ENCODE peak calls at places on chromosome 14, in ten cellular contexts. D, C, F, Q, L, N, T, Y, H and G are unnamed samples.

GRCh38 chr14:102323102-102323501 is 3.6 kb downstream of the ZNF839 start:
- DNase-seq in D (peak), C (peak), F (peak), Q (no peak), L (no peak), N (peak), T (peak), Y (no peak), H (peak), G (no peak)

GRCh38 chr14:68589447-68590232 is 203.2 kb downstream of the ZFP36L1 start:
- DNase-seq in D (no peak), C (no peak), F (no peak), Q (peak), L (no peak), N (peak), T (no peak), Y (no peak), H (peak), G (no peak)

GRCh38 chr14:62692490-62693106 is 352.7 kb downstream of the KCNH5 start:
- DNase-seq in D (no peak), C (no peak), F (no peak), Q (no peak), L (no peak), N (peak), T (no peak), Y (no peak), H (peak), G (no peak)

GRCh38 chr14:36973806-36974442 is 198.5 kb downstream of the SLC25A21 start:
- DNase-seq in D (no peak), C (no peak), F (peak), Q (no peak), L (no peak), N (peak), T (no peak), Y (peak), H (peak), G (no peak)

GRCh38 chr14:76900406-76901085 is 74.3 kb downstream of the LRRC74A start:
- DNase-seq in D (no peak), C (no peak), F (no peak), Q (no peak), L (no peak), N (no peak), T (no peak), Y (no peak), H (no peak), G (no peak)

GRCh38 chr14:80522936-80523335 is 311.6 kb upstream of the DIO2 start:
- DNase-seq in D (no peak), C (no peak), F (no peak), Q (no peak), L (no peak), N (peak), T (no peak), Y (no peak), H (no peak), G (no peak)

GRCh38 chr14:70045715-70046535 is 142.8 kb downstream of the SLC8A3 start:
- DNase-seq in D (no peak), C (peak), F (peak), Q (peak), L (no peak), N (peak), T (peak), Y (peak), H (peak), G (peak)

GRCh38 chr14:68553326-68553725 is 239.5 kb downstream of the ZFP36L1 start:
- DNase-seq in D (peak), C (no peak), F (no peak), Q (no peak), L (no peak), N (peak), T (no peak), Y (no peak), H (no peak), G (no peak)

GRCh38 chr14:77782202-77782601 is 17.7 kb upstream of the ADCK1 start:
- DNase-seq in D (no peak), C (peak), F (no peak), Q (no peak), L (no peak), N (peak), T (no peak), Y (no peak), H (no peak), G (no peak)

GRCh38 chr14:69773571-69774276 is 6.8 kb downstream of the SRSF5 start:
- DNase-seq in D (peak), C (no peak), F (no peak), Q (no peak), L (no peak), N (no peak), T (no peak), Y (no peak), H (no peak), G (no peak)

GRCh38 chr14:89681086-89682018 is 264.3 kb upstream of the FOXN3 start:
- DNase-seq in D (no peak), C (peak), F (no peak), Q (no peak), L (peak), N (no peak), T (no peak), Y (no peak), H (no peak), G (peak)

GRCh38 chr14:89589400-89590128 is 172.5 kb upstream of the FOXN3 start:
- DNase-seq in D (peak), C (peak), F (no peak), Q (no peak), L (peak), N (no peak), T (no peak), Y (no peak), H (no peak), G (no peak)

GRCh38 chr14:99095369-99095768 is 176.6 kb downstream of the BCL11B start:
- DNase-seq in D (no peak), C (no peak), F (no peak), Q (no peak), L (no peak), N (no peak), T (no peak), Y (no peak), H (no peak), G (no peak)

GRCh38 chr14:54572316-54572715 is 5.4 kb downstream of the SAMD4A start:
- DNase-seq in D (no peak), C (peak), F (no peak), Q (no peak), L (no peak), N (no peak), T (peak), Y (no peak), H (no peak), G (no peak)

GRCh38 chr14:76950043-76951020 is 78.2 kb downstream of the IRF2BPL start:
- DNase-seq in D (no peak), C (no peak), F (no peak), Q (no peak), L (no peak), N (peak), T (no peak), Y (peak), H (peak), G (no peak)

GRCh38 chr14:20714593-20715250 is 26.2 kb downstream of the ANG start:
- DNase-seq in D (peak), C (no peak), F (peak), Q (peak), L (no peak), N (peak), T (no peak), Y (peak), H (peak), G (no peak)

GRCh38 chr14:32417956-32418552 is 89.0 kb downstream of the AKAP6 start:
- DNase-seq in D (no peak), C (no peak), F (peak), Q (no peak), L (no peak), N (peak), T (no peak), Y (peak), H (peak), G (no peak)

GRCh38 chr14:94823556-94824341 is 53.8 kb upstream of the GSC start:
- DNase-seq in D (no peak), C (no peak), F (no peak), Q (no peak), L (no peak), N (no peak), T (no peak), Y (no peak), H (no peak), G (no peak)

GRCh38 chr14:102086346-102086971 is 385 bp downstream of the HSP90AA1 start:
- DNase-seq in D (no peak), C (peak), F (no peak), Q (peak), L (no peak), N (peak), T (no peak), Y (no peak), H (peak), G (peak)

GRCh38 chr14:29782041-29782440 is 145.6 kb downstream of the PRKD1 start:
- DNase-seq in D (no peak), C (no peak), F (no peak), Q (no peak), L (no peak), N (no peak), T (no peak), Y (no peak), H (no peak), G (no peak)

GRCh38 chr14:96042218-96042930 is 3.2 kb downstream of the C14orf132 start:
- DNase-seq in D (no peak), C (no peak), F (no peak), Q (no peak), L (no peak), N (peak), T (no peak), Y (no peak), H (peak), G (no peak)

GRCh38 chr14:66624319-66624937 is 116.5 kb downstream of the GPHN start:
- DNase-seq in D (no peak), C (peak), F (peak), Q (peak), L (peak), N (peak), T (peak), Y (peak), H (peak), G (peak)

GRCh38 chr14:88468396-88468795 is 82.9 kb downstream of the SPATA7 start:
- DNase-seq in D (no peak), C (no peak), F (peak), Q (no peak), L (no peak), N (peak), T (no peak), Y (no peak), H (peak), G (no peak)

DNA sequence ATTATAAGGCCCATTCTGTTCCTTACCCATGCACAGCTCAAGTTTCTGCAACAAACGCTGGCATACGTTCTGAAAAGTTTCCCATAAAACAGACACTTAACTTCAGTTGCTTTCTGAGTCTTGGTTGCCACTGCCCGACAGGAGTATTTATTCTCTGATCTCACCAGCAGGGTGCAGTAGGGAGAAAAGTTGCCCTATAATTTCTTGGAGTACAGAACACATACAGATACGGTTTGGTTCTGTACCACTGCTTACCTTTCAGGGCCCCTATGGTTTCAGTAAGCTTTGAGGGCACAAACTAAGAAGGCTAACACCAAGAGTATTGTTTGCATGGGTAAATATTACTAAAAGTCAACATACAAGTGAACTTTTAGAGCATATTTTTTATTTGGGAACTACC is 77.9 kb downstream of the SPATA7 start:
- DNase-seq in D (no peak), C (peak), F (no peak), Q (no peak), L (no peak), N (no peak), T (peak), Y (no peak), H (no peak), G (peak)
- TF ChIP-seq CTCF in D (peak), C (peak), F (no peak), Q (no peak), L (peak), N (peak), T (peak), Y (peak), H (peak), G (peak)

GRCh38 chr14:24279301-24280186 is 8.1 kb upstream of the RABGGTA start:
- DNase-seq in D (no peak), C (peak), F (no peak), Q (peak), L (no peak), N (peak), T (no peak), Y (no peak), H (no peak), G (no peak)
- TF ChIP-seq CTCF in D (no peak), C (peak), F (no peak), Q (peak), L (peak), N (peak), T (peak), Y (peak), H (no peak), G (peak)

GRCh38 chr14:23568600-23569310 is 1.2 kb upstream of the AP1G2 start:
- DNase-seq in D (no peak), C (no peak), F (no peak), Q (peak), L (no peak), N (no peak), T (peak), Y (no peak), H (no peak), G (no peak)
- TF ChIP-seq CTCF in D (peak), C (peak), F (no peak), Q (no peak), L (peak), N (peak), T (peak), Y (peak), H (peak), G (peak)

GRCh38 chr14:51441001-51441400 is 201.0 kb downstream of the TMX1 start:
- DNase-seq in D (no peak), C (no peak), F (no peak), Q (no peak), L (no peak), N (no peak), T (no peak), Y (no peak), H (no peak), G (no peak)
- TF ChIP-seq CTCF in D (no peak), C (no peak), F (no peak), Q (no peak), L (no peak), N (no peak), T (no peak), Y (no peak), H (no peak), G (no peak)

GRCh38 chr14:106372870-106373657 is 846.7 kb downstream of the TMEM121 start:
- DNase-seq in D (peak), C (peak), F (peak), Q (peak), L (peak), N (no peak), T (no peak), Y (no peak), H (no peak), G (peak)
- TF ChIP-seq CTCF in D (no peak), C (peak), F (peak), Q (no peak), L (peak), N (peak), T (peak), Y (peak), H (no peak), G (peak)

DNA sequence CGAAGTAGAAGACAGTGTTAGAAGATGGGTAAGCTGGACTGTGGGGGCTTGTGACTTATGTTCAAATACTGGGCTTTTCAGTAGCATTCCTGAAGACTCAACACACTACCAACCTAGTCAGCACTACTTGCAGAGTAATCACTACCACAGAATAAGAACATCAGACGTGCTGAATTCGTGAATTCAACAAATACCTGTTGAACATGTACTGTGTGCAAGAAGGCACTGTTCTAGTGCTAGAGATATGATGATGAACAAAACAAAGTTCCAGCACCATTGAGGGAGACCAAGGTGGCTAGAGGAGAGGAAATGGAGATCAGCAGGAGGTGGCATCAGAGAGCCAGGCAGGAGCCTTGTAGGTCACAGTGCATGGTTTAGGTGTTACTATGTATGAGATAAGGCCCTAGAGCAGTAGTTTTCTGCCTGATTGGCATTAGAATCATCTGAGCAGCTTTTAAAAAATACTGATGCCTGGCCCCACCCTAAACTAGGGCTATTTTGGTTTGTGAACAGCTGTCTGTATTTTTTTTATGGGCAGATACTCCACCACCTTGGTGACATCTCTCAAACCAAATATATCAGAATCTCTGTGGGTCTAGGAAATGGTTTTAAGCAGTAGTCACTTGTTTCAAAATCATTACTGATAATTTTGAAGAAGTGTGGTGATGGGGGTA is 26.8 kb downstream of the FERMT2 start:
- DNase-seq in D (no peak), C (peak), F (no peak), Q (no peak), L (no peak), N (no peak), T (no peak), Y (no peak), H (no peak), G (no peak)
- TF ChIP-seq CTCF in D (no peak), C (peak), F (no peak), Q (no peak), L (peak), N (no peak), T (peak), Y (no peak), H (no peak), G (peak)

DNA sequence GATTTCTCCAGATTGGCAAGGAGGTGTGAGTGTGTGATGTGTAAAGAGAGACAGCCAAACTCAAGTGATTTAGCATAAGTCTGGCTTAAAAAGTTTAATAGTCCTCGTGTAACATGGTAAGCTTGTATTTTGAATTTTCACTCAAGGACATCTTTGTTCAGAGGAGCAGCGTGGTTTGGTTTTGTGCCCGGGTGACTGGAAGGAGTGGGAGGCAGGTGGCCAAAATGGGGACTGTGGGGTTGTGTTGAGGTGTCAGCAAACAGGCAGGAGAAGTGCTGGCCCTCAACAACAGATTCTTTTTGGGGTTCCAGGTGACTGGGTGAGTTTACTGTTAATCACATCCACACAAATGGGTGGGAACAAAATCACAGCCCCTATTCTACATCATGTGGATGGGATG is 102.8 kb downstream of the DACT1 start:
- DNase-seq in D (no peak), C (no peak), F (no peak), Q (no peak), L (no peak), N (no peak), T (no peak), Y (no peak), H (no peak), G (no peak)
- TF ChIP-seq CTCF in D (no peak), C (no peak), F (no peak), Q (no peak), L (no peak), N (no peak), T (no peak), Y (no peak), H (no peak), G (no peak)

DNA sequence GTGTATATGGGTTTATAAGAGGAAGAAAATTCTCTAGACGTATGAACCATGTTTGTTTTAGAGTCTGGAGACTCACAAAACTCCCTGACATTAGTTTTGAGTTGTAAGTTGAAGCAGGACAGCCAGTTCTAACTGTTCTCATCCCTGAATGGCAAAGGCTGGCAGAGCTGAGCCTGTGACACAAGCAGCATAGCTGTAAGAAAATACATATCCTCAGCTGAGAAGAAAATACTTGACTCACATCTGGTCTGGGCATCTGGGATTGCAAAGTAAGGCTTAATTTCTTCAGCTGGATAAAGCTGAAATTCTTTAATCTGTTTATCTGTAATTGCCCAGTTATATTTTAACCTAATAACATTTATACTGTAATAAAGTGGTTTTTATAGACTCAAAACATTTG is 156.3 kb downstream of the PELI2 start:
- DNase-seq in D (no peak), C (no peak), F (no peak), Q (no peak), L (no peak), N (peak), T (no peak), Y (no peak), H (peak), G (no peak)
- TF ChIP-seq CTCF in D (no peak), C (no peak), F (no peak), Q (no peak), L (no peak), N (no peak), T (no peak), Y (no peak), H (no peak), G (no peak)

GRCh38 chr14:64752909-64753308 is 48.7 kb downstream of the PLEKHG3 start:
- DNase-seq in D (no peak), C (no peak), F (no peak), Q (no peak), L (no peak), N (no peak), T (no peak), Y (no peak), H (no peak), G (no peak)
- TF ChIP-seq CTCF in D (no peak), C (no peak), F (no peak), Q (no peak), L (no peak), N (no peak), T (no peak), Y (no peak), H (no peak), G (no peak)

GRCh38 chr14:61119006-61119405 is 138.0 kb downstream of the SLC38A6 start:
- DNase-seq in D (no peak), C (no peak), F (no peak), Q (no peak), L (no peak), N (no peak), T (peak), Y (no peak), H (no peak), G (no peak)
- TF ChIP-seq CTCF in D (no peak), C (no peak), F (no peak), Q (no peak), L (no peak), N (no peak), T (no peak), Y (no peak), H (no peak), G (no peak)